ENCODE peak calls at places on chromosomes 1 and 21, in seven cellular contexts. P is tibial nerve, V is transverse colon, X is fibroblast of lung, H is Right ventricle myocardium inferior, U is skeletal muscle cell, L is cerebellum. O is an unnamed sample.
A peak's percentile ranks its signal among the peaks of the same experiment; 100 is the strongest.

GRCh38 chr1:231629132-231629531 is 2.5 kb downstream of the DISC1 start:
- DNase-seq in V (peak; percentile 63), L (no peak), H (no peak), X (no peak), U (no peak), P (peak; percentile 49), O (peak; percentile 31)

GRCh38 chr1:88680446-88680845 is 3.6 kb upstream of the PKN2 start:
- DNase-seq in L (no peak), V (no peak), P (no peak), H (no peak), X (no peak), U (no peak), O (no peak)

GRCh38 chr1:82994866-82995370 is 1004.0 kb downstream of the TTLL7 start:
- DNase-seq in L (no peak), V (no peak), P (no peak), U (peak; percentile 34), X (no peak), H (no peak), O (no peak)

GRCh38 chr1:68213843-68214242 is 18.5 kb downstream of the WLS start:
- DNase-seq in L (no peak), U (peak; percentile 87), P (peak; percentile 83), V (peak; percentile 75), X (no peak), H (peak; percentile 84), O (peak; percentile 77)

GRCh38 chr1:91791103-91791502 is 94.8 kb downstream of the TGFBR3 start:
- DNase-seq in H (no peak), V (no peak), P (no peak), L (no peak), X (no peak), U (no peak), O (no peak)

GRCh38 chr1:47409311-47410085 is 6.6 kb upstream of the FOXE3 start:
- DNase-seq in U (peak; percentile 56), V (no peak), P (no peak), L (no peak), H (no peak), X (peak; percentile 78), O (no peak)

GRCh38 chr21:43639470-43640178 is 19.7 kb downstream of the HSF2BP start:
- DNase-seq in P (no peak), V (no peak), X (peak; percentile 21), L (no peak), H (no peak), U (peak; percentile 67), O (no peak)

GRCh38 chr1:53959664-53960250 is 13.6 kb downstream of the LRRC42 start:
- DNase-seq in P (peak; percentile 44), X (no peak), H (no peak), U (no peak), V (no peak), L (no peak), O (no peak)

GRCh38 chr21:34335316-34335715 is 28.5 kb upstream of the KCNE2 start:
- DNase-seq in U (no peak), H (no peak), P (no peak), V (no peak), L (no peak), X (peak; percentile 70), O (no peak)

GRCh38 chr21:19565587-19565986 is 1162.0 kb upstream of the TMPRSS15 start:
- DNase-seq in L (no peak), U (no peak), V (no peak), P (no peak), X (no peak), H (no peak), O (no peak)

GRCh38 chr21:38831526-38832467 is 26.1 kb downstream of the ETS2 start:
- DNase-seq in H (no peak), P (peak; percentile 97), L (no peak), U (peak; percentile 100), V (peak; percentile 78), X (peak; percentile 94), O (peak; percentile 48)

GRCh38 chr1:83694449-83694848 is 304.5 kb downstream of the TTLL7 start:
- DNase-seq in L (no peak), X (no peak), V (no peak), H (no peak), P (no peak), U (no peak), O (no peak)

O was measured in left ventricle myocardium inferior.